ENCODE peak calls at places on chromosomes 13 and 19, in four cellular contexts. A, L, E and S are unnamed samples.

GRCh38 chr13:93116809-93117208 is 109.8 kb upstream of the GPC6 start:
- DNase-seq in L (no peak), A (no peak), E (no peak), S (peak)

GRCh38 chr19:16301999-16302694 is 22.5 kb upstream of the KLF2 start:
- DNase-seq in L (peak), A (peak), E (no peak), S (no peak)

GRCh38 chr19:55304279-55304978 is 20.6 kb downstream of the BRSK1 start:
- DNase-seq in E (no peak), L (peak), A (no peak), S (peak)

GRCh38 chr13:57825066-57825465 is 193.5 kb downstream of the PCDH17 start:
- DNase-seq in L (no peak), A (no peak), E (no peak), S (no peak)

GRCh38 chr13:51093574-51093973 is 17.5 kb downstream of the C13orf42 start:
- DNase-seq in A (no peak), E (no peak), L (peak), S (no peak)

GRCh38 chr19:16244091-16244490 is 46.4 kb downstream of the AP1M1 start:
- DNase-seq in A (no peak), L (no peak), E (no peak), S (peak)

GRCh38 chr13:87128006-87128405 is 543.2 kb upstream of the SLITRK5 start:
- DNase-seq in A (no peak), E (no peak), L (peak), S (peak)

GRCh38 chr13:27680465-27680864 is 58.8 kb downstream of the POLR1D start:
- DNase-seq in A (no peak), E (no peak), L (no peak), S (no peak)

GRCh38 chr19:39413269-39413902 is 917 bp downstream of the PLEKHG2 start:
- DNase-seq in E (peak), L (no peak), A (peak), S (peak)

GRCh38 chr19:48963371-48964204 is 1.5 kb upstream of the FTL start:
- DNase-seq in L (peak), A (peak), E (peak), S (peak)

GRCh38 chr19:4911786-4912672 is 2.7 kb downstream of the UHRF1 start:
- DNase-seq in L (peak), A (peak), E (peak), S (peak)
- H3K4me3 ChIP-seq in L (no peak), A (peak), E (peak), S (peak)

GRCh38 chr13:44451109-44451508 is 77.5 kb downstream of the SERP2 start:
- DNase-seq in L (no peak), E (no peak), A (no peak), S (no peak)
- TF ChIP-seq CTCF in L (no peak), E (no peak), A (no peak), S (no peak)

GRCh38 chr19:7905298-7905697 is 1.6 kb downstream of the MAP2K7 start:
- DNase-seq in E (no peak), A (no peak), L (no peak), S (no peak)
- H3K4me3 ChIP-seq in E (peak), A (peak), L (no peak), S (peak)

GRCh38 chr13:39485314-39485700 is 117.7 kb downstream of the LHFPL6 start:
- DNase-seq in E (no peak), L (no peak), A (no peak), S (peak)

GRCh38 chr13:39493966-39494365 is 109.0 kb downstream of the LHFPL6 start:
- DNase-seq in L (no peak), E (no peak), A (no peak), S (no peak)

GRCh38 chr13:39484506-39485313 is 118.3 kb downstream of the LHFPL6 start:
- DNase-seq in L (peak), E (no peak), A (no peak), S (peak)

GRCh38 chr13:39490136-39490535 is 112.9 kb downstream of the LHFPL6 start:
- DNase-seq in E (no peak), A (no peak), L (no peak), S (no peak)
- TF ChIP-seq CTCF in E (no peak), A (no peak), L (no peak), S (no peak)

GRCh38 chr19:12943437-12944044 is 2.1 kb upstream of the RAD23A start:
- DNase-seq in L (no peak), E (no peak), A (no peak), S (no peak)

GRCh38 chr19:12939292-12939606 is 840 bp downstream of the CALR start:
- DNase-seq in A (no peak), E (no peak), L (no peak), S (peak)

GRCh38 chr19:12938536-12939291 is at the start of gene CALR:
- DNase-seq in E (peak), L (no peak), A (no peak), S (peak)

GRCh38 chr19:12939908-12940533 is 1.6 kb downstream of the CALR start:
- DNase-seq in L (no peak), E (no peak), A (no peak), S (no peak)

DNA sequence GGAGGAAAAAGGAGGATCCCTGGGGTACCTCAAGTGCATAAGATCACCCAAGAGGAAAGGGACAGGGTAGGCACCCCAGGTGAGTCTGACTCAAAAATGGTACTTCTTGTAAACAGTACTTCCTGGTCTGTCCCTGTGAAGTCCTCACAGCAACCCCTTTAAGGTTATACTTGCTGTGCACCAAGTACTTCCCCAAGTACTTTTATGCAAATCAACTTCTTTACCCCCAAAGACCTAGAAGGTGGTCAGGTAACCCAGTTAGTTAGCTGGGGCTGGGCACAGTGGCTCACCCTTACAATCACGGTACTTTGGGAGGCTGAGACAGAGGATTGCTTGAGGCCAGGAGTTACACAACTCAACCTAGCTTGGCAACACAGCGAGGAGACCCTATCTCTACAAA is 2.5 kb downstream of the CALR start:
- DNase-seq in A (no peak), E (no peak), L (no peak), S (no peak)
- H3K4me3 ChIP-seq in A (no peak), E (peak), L (no peak), S (no peak)

GRCh38 chr13:22041741-22042140 is 370.9 kb downstream of the FGF9 start:
- DNase-seq in E (no peak), L (no peak), A (no peak), S (no peak)

GRCh38 chr13:22040810-22041364 is 370.0 kb downstream of the FGF9 start:
- DNase-seq in E (no peak), L (peak), A (no peak), S (no peak)

DNA sequence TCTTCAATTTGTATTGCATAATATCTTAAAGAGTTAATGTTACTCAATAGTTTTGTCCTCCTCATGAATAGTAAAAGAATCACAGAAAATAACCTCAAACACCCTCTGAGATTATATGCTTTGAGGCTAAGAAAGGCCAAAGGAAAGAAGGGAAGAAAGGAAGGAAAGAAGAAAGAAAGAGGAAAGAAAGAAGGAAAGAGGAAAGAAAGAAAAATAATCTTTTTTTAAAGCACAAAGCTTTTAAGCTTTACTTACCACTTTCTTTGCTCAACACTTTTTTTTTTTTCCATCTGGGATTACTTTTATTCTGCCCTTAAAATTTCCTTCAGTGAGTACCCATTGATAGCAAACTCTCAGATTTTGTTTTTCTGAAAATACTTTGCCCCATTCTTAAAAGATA is 369.1 kb downstream of the FGF9 start:
- DNase-seq in L (no peak), A (no peak), E (no peak), S (no peak)
- TF ChIP-seq CTCF in L (no peak), A (no peak), E (no peak), S (no peak)

GRCh38 chr13:98535501-98536357 is 41.2 kb downstream of the STK24 start:
- DNase-seq in A (peak), L (peak), E (no peak), S (peak)

GRCh38 chr13:98532254-98532653 is 44.7 kb downstream of the STK24 start:
- DNase-seq in L (no peak), A (no peak), E (no peak), S (no peak)

GRCh38 chr13:98534821-98535220 is 42.1 kb downstream of the STK24 start:
- DNase-seq in A (peak), L (peak), E (no peak), S (no peak)

GRCh38 chr13:98536729-98537128 is 40.2 kb downstream of the STK24 start:
- DNase-seq in E (no peak), L (no peak), A (no peak), S (no peak)

DNA sequence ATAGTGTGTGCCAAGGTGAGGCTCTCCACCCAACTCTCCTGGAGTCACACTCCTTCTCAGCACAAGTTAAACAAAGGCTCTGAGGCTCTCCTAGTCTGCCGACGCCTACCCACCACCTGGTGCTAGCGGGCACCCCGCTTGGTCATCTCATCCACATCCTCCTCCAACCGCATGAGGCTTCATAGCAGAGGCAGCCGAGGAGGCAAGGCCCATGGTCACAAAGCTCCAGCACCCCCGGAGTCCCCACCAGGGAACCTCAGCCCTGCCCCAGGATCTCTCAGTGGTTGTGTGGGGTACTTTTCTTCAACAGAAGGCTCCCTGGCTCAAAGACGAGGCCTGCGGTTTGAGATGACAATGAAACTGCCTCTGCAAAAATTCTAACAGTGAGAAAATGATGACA is 43.0 kb downstream of the STK24 start:
- DNase-seq in A (no peak), L (no peak), E (no peak), S (no peak)
- H3K4me3 ChIP-seq in A (no peak), L (no peak), E (no peak), S (no peak)

GRCh38 chr19:14405380-14405757 is 13.8 kb downstream of the DDX39A start:
- DNase-seq in A (no peak), L (no peak), E (no peak), S (no peak)

GRCh38 chr19:14407889-14408640 is 11.1 kb downstream of the DDX39A start:
- DNase-seq in L (no peak), E (no peak), A (no peak), S (no peak)

GRCh38 chr19:14405758-14406644 is 13.1 kb downstream of the DDX39A start:
- DNase-seq in E (peak), L (peak), A (peak), S (peak)

GRCh38 chr19:14408641-14409120 is 10.5 kb downstream of the DDX39A start:
- DNase-seq in A (no peak), E (no peak), L (no peak), S (no peak)

GRCh38 chr19:14406645-14407331 is 12.4 kb downstream of the DDX39A start:
- DNase-seq in A (no peak), L (no peak), E (no peak), S (no peak)
- TF ChIP-seq CTCF in A (peak), L (no peak), E (no peak), S (no peak)